ENCODE peak calls at places on chromosomes 12 and 14, in eight cellular contexts. A is pancreas, X is heart right ventricle, E is transverse colon, D is GM23338, H is osteoblast, O is heart left ventricle, B is fibroblast of villous mesenchyme. S is an unnamed sample.

GRCh38 chr12:112102127-112102526 is 6.5 kb downstream of the NAA25 start:
- DNase-seq in A (no peak), X (no peak), E (no peak), D (no peak), H (no peak), O (no peak), B (no peak), S (peak)

GRCh38 chr14:102694530-102695171 is 82.6 kb upstream of the TRAF3 start:
- DNase-seq in A (peak), X (no peak), E (peak), D (peak), H (peak), O (peak), B (peak), S (peak)

GRCh38 chr12:3106564-3106963 is 29.4 kb downstream of the TSPAN9 start:
- DNase-seq in A (no peak), X (no peak), E (no peak), D (no peak), H (no peak), O (no peak), B (no peak), S (no peak)

GRCh38 chr14:79407572-79407971 is 803.7 kb downstream of the DIO2 start:
- DNase-seq in A (no peak), X (no peak), E (no peak), D (no peak), H (no peak), O (no peak), B (no peak), S (no peak)

GRCh38 chr12:53096089-53096741 is 1.3 kb upstream of the IGFBP6 start:
- DNase-seq in A (no peak), X (peak), E (peak), D (peak), H (peak), O (peak), B (peak), S (no peak)

GRCh38 chr12:47074757-47075156 is 4.7 kb upstream of the PCED1B start:
- DNase-seq in A (no peak), X (no peak), E (no peak), D (no peak), H (no peak), O (no peak), B (no peak), S (no peak)

GRCh38 chr14:100532154-100532915 is 54.9 kb downstream of the BEGAIN start:
- DNase-seq in A (peak), X (no peak), E (no peak), D (no peak), H (peak), O (no peak), B (peak), S (no peak)

GRCh38 chr14:75201087-75201486 is 24.7 kb upstream of the TMED10 start:
- DNase-seq in A (no peak), X (no peak), E (no peak), D (no peak), H (peak), O (no peak), B (peak), S (no peak)

GRCh38 chr12:113660941-113661340 is 189.3 kb upstream of the LHX5 start:
- DNase-seq in A (no peak), X (no peak), E (no peak), D (no peak), H (no peak), O (no peak), B (no peak), S (no peak)

GRCh38 chr14:51444381-51445000 is 204.4 kb downstream of the TMX1 start:
- DNase-seq in A (no peak), X (no peak), E (no peak), D (no peak), H (no peak), O (no peak), B (no peak), S (no peak)

GRCh38 chr12:76422878-76423438 is 74.7 kb upstream of the BBS10 start:
- DNase-seq in A (no peak), X (no peak), E (no peak), D (no peak), H (no peak), O (no peak), B (peak), S (no peak)

GRCh38 chr12:3137268-3137761 is 60.1 kb downstream of the TSPAN9 start:
- DNase-seq in A (no peak), X (peak), E (no peak), D (peak), H (peak), O (peak), B (peak), S (peak)

GRCh38 chr14:24858684-24859083 is 191.3 kb downstream of the STXBP6 start:
- DNase-seq in A (no peak), X (no peak), E (no peak), D (no peak), H (no peak), O (no peak), B (no peak), S (no peak)

GRCh38 chr12:92431146-92431545 is 271.6 kb upstream of the PLEKHG7 start:
- DNase-seq in A (no peak), X (peak), E (peak), D (peak), H (no peak), O (peak), B (no peak), S (peak)

GRCh38 chr12:92553389-92553788 is 149.4 kb upstream of the PLEKHG7 start:
- DNase-seq in A (no peak), X (peak), E (no peak), D (no peak), H (no peak), O (peak), B (no peak), S (no peak)

GRCh38 chr14:49303952-49304516 is 282.1 kb downstream of the RPS29 start:
- DNase-seq in A (peak), X (no peak), E (no peak), D (peak), H (peak), O (no peak), B (peak), S (peak)

GRCh38 chr12:69821441-69822204 is 3.4 kb upstream of the MYRFL start:
- DNase-seq in A (peak), X (no peak), E (no peak), D (no peak), H (peak), O (no peak), B (peak), S (no peak)

GRCh38 chr14:32073537-32074189 is 3.4 kb upstream of the ARHGAP5 start:
- DNase-seq in A (peak), X (no peak), E (peak), D (peak), H (peak), O (no peak), B (peak), S (peak)

GRCh38 chr14:87944987-87945604 is 47.9 kb downstream of the GALC start:
- DNase-seq in A (no peak), X (no peak), E (no peak), D (peak), H (no peak), O (no peak), B (peak), S (no peak)

DNA sequence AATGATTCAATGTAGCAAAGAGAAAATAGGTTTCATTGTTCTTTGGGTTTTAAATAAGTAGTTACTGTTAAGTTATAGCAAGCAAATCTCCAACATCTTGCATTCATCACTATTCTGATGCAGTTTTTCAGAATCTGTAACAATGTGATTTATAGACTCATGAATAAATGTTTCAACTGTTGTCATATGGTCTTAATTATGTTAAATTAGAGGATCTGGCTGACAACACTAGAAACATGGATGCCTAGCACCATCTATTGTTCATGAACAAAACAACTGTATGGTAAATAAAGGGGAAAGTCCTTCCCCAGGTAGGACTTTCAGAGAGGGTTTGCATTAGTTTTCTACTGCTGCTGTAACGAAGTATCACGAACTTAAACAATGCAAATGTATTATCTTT is 167.9 kb downstream of the BCAT1 start:
- DNase-seq in A (no peak), X (no peak), E (no peak), D (peak), H (peak), O (no peak), B (peak), S (no peak)
- TF ChIP-seq CTCF in A (no peak), X (peak), E (no peak), D (peak), H (no peak), O (no peak), B (peak), S (peak)

DNA sequence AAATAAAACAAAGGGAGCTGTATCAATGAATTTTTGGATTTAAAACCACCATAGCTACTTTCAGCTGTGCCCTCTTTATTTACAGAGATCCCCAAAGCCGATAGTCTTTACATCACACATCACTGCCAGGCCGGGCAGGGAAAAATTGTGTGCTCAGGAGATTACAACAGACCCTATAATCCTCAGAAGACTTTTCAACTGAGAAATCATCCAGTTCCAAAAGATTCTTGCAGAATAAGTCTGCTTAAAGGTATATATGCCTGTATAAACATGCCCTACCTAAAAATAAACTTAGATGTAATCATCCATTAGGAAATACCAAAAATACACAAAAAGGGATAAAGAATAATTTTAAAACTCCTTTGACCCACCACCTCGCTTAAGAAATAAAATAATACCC is 70.1 kb upstream of the MAP1LC3B2 start:
- DNase-seq in A (no peak), X (no peak), E (no peak), D (no peak), H (no peak), O (no peak), B (peak), S (no peak)
- H3K4me3 ChIP-seq in A (no peak), X (no peak), E (no peak), D (no peak), H (no peak), O (no peak), B (no peak), S (no peak)

DNA sequence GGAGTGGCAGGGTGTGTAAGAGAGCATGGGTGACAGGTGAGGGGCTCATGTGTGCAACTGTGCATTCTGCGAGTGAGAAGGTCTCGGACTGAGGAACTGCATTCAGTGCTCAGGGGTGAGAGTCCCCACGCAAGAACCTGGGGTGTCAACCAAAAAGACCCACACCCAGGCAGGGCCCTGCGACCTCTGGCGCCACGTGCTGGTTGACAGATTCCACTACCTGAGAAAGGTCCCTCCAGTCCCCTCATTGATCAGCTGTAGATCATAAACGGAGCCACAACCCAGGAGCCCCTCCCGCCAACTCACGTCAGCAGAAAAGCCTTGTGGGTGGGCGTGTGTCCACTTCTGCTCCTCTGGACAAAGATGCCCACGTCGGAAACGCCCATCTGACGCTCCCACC is 98.7 kb downstream of the ASCL4 start:
- DNase-seq in A (no peak), X (no peak), E (no peak), D (peak), H (no peak), O (no peak), B (no peak), S (peak)
- TF ChIP-seq CTCF in A (no peak), X (no peak), E (no peak), D (peak), H (no peak), O (no peak), B (no peak), S (peak)

GRCh38 chr12:10288989-10289388 is 18.7 kb upstream of the KLRD1 start:
- DNase-seq in A (no peak), X (no peak), E (no peak), D (no peak), H (no peak), O (no peak), B (no peak), S (no peak)
- H3K4me3 ChIP-seq in A (no peak), X (no peak), E (no peak), D (no peak), H (no peak), O (no peak), B (no peak), S (no peak)

DNA sequence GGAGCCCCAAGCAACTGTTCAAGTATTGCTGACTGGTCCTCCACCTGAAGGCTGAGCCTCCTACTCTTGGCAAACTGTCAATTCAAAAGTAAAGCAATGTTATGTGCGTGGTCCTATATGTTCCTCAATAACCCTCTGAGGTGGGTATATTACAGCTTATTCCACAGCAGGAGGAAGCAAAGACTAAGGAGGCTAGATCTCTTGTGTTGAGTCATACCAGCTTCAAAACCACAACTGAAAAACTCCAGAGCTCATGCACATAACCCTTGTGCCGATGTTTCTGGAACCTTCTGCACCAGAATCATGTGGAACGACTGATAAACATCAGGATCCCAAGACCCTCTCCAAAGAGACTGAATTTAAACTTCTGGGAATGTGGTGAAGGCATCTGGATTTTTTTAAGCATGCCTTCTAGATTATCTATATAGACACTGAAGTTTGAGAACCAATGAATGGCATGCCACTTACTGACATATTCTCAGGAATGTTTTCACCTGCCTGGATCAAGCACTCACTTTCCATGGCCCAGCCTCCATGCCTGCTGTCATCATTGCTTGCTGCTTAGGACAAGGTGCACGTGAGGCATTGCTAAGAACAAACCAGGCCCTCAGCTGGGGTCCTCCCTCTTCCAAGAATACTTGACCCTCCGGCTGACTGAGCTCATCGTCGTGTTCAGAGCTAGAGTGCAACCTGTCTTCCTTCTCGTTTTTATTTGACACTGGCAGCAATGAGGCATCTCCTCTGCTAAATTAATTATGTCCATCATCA is 194.7 kb downstream of the BCL11B start:
- DNase-seq in A (no peak), X (no peak), E (no peak), D (no peak), H (no peak), O (no peak), B (no peak), S (no peak)
- TF ChIP-seq CTCF in A (no peak), X (no peak), E (no peak), D (no peak), H (no peak), O (no peak), B (no peak), S (no peak)

GRCh38 chr14:69727860-69728259 is 39.1 kb upstream of the SRSF5 start:
- DNase-seq in A (no peak), X (no peak), E (no peak), D (no peak), H (no peak), O (no peak), B (no peak), S (no peak)

DNA sequence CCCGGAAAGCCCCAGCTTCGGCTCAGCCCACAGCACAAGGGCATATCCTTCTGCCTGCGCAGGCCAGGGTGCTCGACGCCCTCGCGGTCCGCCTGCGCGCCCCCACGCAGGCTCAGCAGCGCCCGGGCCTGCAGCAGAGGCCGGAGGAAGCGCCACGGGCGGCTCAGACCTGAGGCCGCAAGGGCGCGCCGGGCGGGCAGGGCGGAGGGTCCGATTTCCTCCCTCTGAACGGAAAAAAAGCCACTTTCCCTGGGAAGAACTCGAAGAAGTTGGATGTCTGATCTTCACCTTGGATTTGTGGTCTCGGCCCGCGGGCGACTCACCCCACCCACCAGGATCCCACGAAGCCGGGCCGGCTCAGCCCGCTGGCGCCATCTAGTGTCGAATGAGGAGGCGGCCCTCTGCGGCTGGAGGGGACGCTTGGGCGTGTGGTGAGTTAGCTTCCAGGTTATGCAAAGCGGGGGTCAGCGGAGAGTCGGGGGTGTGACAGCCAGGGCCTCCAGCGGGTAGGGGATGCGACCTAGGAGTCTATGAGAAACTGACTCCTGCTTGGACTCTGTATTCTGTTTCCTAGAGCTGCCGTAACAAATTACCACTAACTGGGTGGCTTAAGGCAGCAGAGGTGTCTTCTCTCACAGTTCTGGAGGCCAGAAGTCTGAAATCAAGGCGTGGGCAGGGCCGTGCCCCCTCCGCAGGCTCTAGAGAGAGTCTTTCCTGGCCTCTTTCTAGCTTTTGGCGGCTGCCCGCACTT is 40.0 kb upstream of the SRSF5 start:
- DNase-seq in A (peak), X (peak), E (peak), D (peak), H (peak), O (peak), B (peak), S (peak)
- H3K4me3 ChIP-seq in A (no peak), X (peak), E (peak), D (peak), H (peak), O (peak), B (peak), S (peak)

S was measured in endodermal cell.